ENCODE peak calls at places on chromosome 15, in eight cellular contexts. One of them, this sample, is unnamed.
A peak's percentile ranks its signal among the peaks of the same experiment; 100 is the strongest.

GRCh38 chr15:71145648-71146047 is 30.4 kb downstream of the THSD4 start:
- DNase-seq in cardiac fibroblast: no peak
- DNase-seq in NCI-H1048: no peak
- DNase-seq in G401: no peak
- DNase-seq in AG08395: no peak
- DNase-seq in NCI-H1105: no peak
- DNase-seq in cardiac muscle cell: no peak
- DNase-seq in AG04450: no peak
- DNase-seq in this sample: no peak

GRCh38 chr15:64144565-64145281 is 6.8 kb upstream of the SNX22 start:
- DNase-seq in cardiac fibroblast: no peak
- DNase-seq in NCI-H1048: no peak
- DNase-seq in G401: no peak
- DNase-seq in AG08395: no peak
- DNase-seq in NCI-H1105: no peak
- DNase-seq in cardiac muscle cell: no peak
- DNase-seq in AG04450: no peak
- DNase-seq in this sample: no peak

GRCh38 chr15:93458567-93458966 is 369.6 kb upstream of the RGMA start:
- DNase-seq in cardiac fibroblast: no peak
- DNase-seq in NCI-H1048: no peak
- DNase-seq in G401: no peak
- DNase-seq in AG08395: no peak
- DNase-seq in NCI-H1105: no peak
- DNase-seq in cardiac muscle cell: no peak
- DNase-seq in AG04450: no peak
- DNase-seq in this sample: no peak

GRCh38 chr15:90124487-90124886 is 22.2 kb upstream of the IDH2 start:
- DNase-seq in cardiac fibroblast: no peak
- DNase-seq in NCI-H1048: no peak
- DNase-seq in G401: no peak
- DNase-seq in AG08395: no peak
- DNase-seq in NCI-H1105: no peak
- DNase-seq in cardiac muscle cell: no peak
- DNase-seq in AG04450: no peak
- DNase-seq in this sample: no peak

GRCh38 chr15:50712018-50712417 is 25.4 kb upstream of the TRPM7 start:
- DNase-seq in cardiac fibroblast: no peak
- DNase-seq in NCI-H1048: no peak
- DNase-seq in G401: no peak
- DNase-seq in AG08395: no peak
- DNase-seq in NCI-H1105: no peak
- DNase-seq in cardiac muscle cell: no peak
- DNase-seq in AG04450: no peak
- DNase-seq in this sample: no peak

GRCh38 chr15:72197460-72198409 is at the start of gene GRAMD2A:
- DNase-seq in cardiac fibroblast: peak; percentile 33
- DNase-seq in NCI-H1048: no peak
- DNase-seq in G401: no peak
- DNase-seq in AG08395: peak; percentile 81
- DNase-seq in NCI-H1105: peak; percentile 35
- DNase-seq in cardiac muscle cell: peak; percentile 51
- DNase-seq in AG04450: no peak
- DNase-seq in this sample: peak; percentile 22

GRCh38 chr15:68574051-68574450 is 4.7 kb upstream of the CORO2B start:
- DNase-seq in cardiac fibroblast: no peak
- DNase-seq in NCI-H1048: no peak
- DNase-seq in G401: no peak
- DNase-seq in AG08395: no peak
- DNase-seq in NCI-H1105: no peak
- DNase-seq in cardiac muscle cell: no peak
- DNase-seq in AG04450: no peak
- DNase-seq in this sample: no peak

GRCh38 chr15:101543926-101544490 is 54.5 kb upstream of the PCSK6 start:
- DNase-seq in cardiac fibroblast: no peak
- DNase-seq in NCI-H1048: no peak
- DNase-seq in G401: no peak
- DNase-seq in AG08395: no peak
- DNase-seq in NCI-H1105: no peak
- DNase-seq in cardiac muscle cell: no peak
- DNase-seq in AG04450: no peak
- DNase-seq in this sample: no peak

GRCh38 chr15:101600024-101600423 is 52.2 kb downstream of the TM2D3 start:
- DNase-seq in cardiac fibroblast: no peak
- DNase-seq in NCI-H1048: no peak
- DNase-seq in G401: no peak
- DNase-seq in AG08395: no peak
- DNase-seq in NCI-H1105: no peak
- DNase-seq in cardiac muscle cell: no peak
- DNase-seq in AG04450: no peak
- DNase-seq in this sample: no peak

GRCh38 chr15:68817304-68818087 is 3.2 kb downstream of the ANP32A start:
- DNase-seq in cardiac fibroblast: peak; percentile 67
- DNase-seq in NCI-H1048: no peak
- DNase-seq in G401: peak; percentile 75
- DNase-seq in AG08395: peak; percentile 51
- DNase-seq in NCI-H1105: peak; percentile 79
- DNase-seq in cardiac muscle cell: peak; percentile 76
- DNase-seq in AG04450: no peak
- DNase-seq in this sample: peak; percentile 72

GRCh38 chr15:31392761-31393401 is 66.2 kb downstream of the KLF13 start:
- DNase-seq in cardiac fibroblast: no peak
- DNase-seq in NCI-H1048: no peak
- DNase-seq in G401: peak; percentile 60
- DNase-seq in AG08395: no peak
- DNase-seq in NCI-H1105: no peak
- DNase-seq in cardiac muscle cell: peak; percentile 56
- DNase-seq in AG04450: no peak
- DNase-seq in this sample: no peak

GRCh38 chr15:73078722-73079121 is 26.5 kb downstream of the NEO1 start:
- DNase-seq in cardiac fibroblast: peak; percentile 81
- DNase-seq in NCI-H1048: no peak
- DNase-seq in G401: no peak
- DNase-seq in AG08395: peak; percentile 18
- DNase-seq in NCI-H1105: no peak
- DNase-seq in cardiac muscle cell: peak; percentile 93
- DNase-seq in AG04450: peak; percentile 27
- DNase-seq in this sample: peak; percentile 84

GRCh38 chr15:33156021-33156420 is 38.5 kb downstream of the FMN1 start:
- DNase-seq in cardiac fibroblast: no peak
- DNase-seq in NCI-H1048: no peak
- DNase-seq in G401: no peak
- DNase-seq in AG08395: no peak
- DNase-seq in NCI-H1105: no peak
- DNase-seq in cardiac muscle cell: no peak
- DNase-seq in AG04450: no peak
- DNase-seq in this sample: no peak

GRCh38 chr15:52709172-52709979 is 30.2 kb upstream of the ATOSA start:
- DNase-seq in cardiac fibroblast: no peak
- DNase-seq in NCI-H1048: no peak
- DNase-seq in G401: no peak
- DNase-seq in AG08395: no peak
- DNase-seq in NCI-H1105: no peak
- DNase-seq in cardiac muscle cell: no peak
- DNase-seq in AG04450: no peak
- DNase-seq in this sample: no peak

GRCh38 chr15:74901612-74902063 is 5.0 kb downstream of the FAM219B start:
- DNase-seq in cardiac fibroblast: peak; percentile 68
- DNase-seq in NCI-H1048: peak; percentile 24
- DNase-seq in G401: peak; percentile 61
- DNase-seq in AG08395: peak; percentile 85
- DNase-seq in NCI-H1105: no peak
- DNase-seq in cardiac muscle cell: peak; percentile 70
- DNase-seq in AG04450: peak; percentile 26
- DNase-seq in this sample: peak; percentile 64

GRCh38 chr15:45665261-45665660 is 30.4 kb downstream of the SQOR start:
- DNase-seq in cardiac fibroblast: peak; percentile 47
- DNase-seq in NCI-H1048: no peak
- DNase-seq in G401: no peak
- DNase-seq in AG08395: no peak
- DNase-seq in NCI-H1105: no peak
- DNase-seq in cardiac muscle cell: no peak
- DNase-seq in AG04450: no peak
- DNase-seq in this sample: no peak

GRCh38 chr15:77036537-77037474 is 34.1 kb downstream of the TSPAN3 start:
- DNase-seq in cardiac fibroblast: no peak
- DNase-seq in NCI-H1048: no peak
- DNase-seq in G401: peak; percentile 37
- DNase-seq in AG08395: no peak
- DNase-seq in NCI-H1105: no peak
- DNase-seq in cardiac muscle cell: no peak
- DNase-seq in AG04450: no peak
- DNase-seq in this sample: no peak

GRCh38 chr15:34647569-34648334 is 64.3 kb upstream of the GOLGA8B start:
- DNase-seq in cardiac fibroblast: peak; percentile 13
- DNase-seq in NCI-H1048: no peak
- DNase-seq in G401: no peak
- DNase-seq in AG08395: no peak
- DNase-seq in NCI-H1105: no peak
- DNase-seq in cardiac muscle cell: peak; percentile 1
- DNase-seq in AG04450: no peak
- DNase-seq in this sample: peak; percentile 8

This sample was measured in fibroblast of villous mesenchyme.